ENCODE peak calls at places on chromosomes 3 and 15, in ten cellular contexts. R is stimulated activated CD4-positive, alpha-beta T cell treated with anti-CD3 and anti-CD28 coated beads, Interleukin-15, amount 100 ng/mL, for 1 hour; P is right cardiac atrium; J is mucosa of descending colon; W is SJSA1; X is central memory CD4-positive, alpha-beta T cell; Y is COR-L47; T is psoas muscle; B is astrocyte; M is HT1080. Q is an unnamed sample.

GRCh38 chr15:33310481-33311311 is at the start of gene RYR3:
- DNase-seq in T (peak), B (peak), M (no peak), R (no peak), W (no peak), J (no peak), X (no peak), Y (peak), P (no peak), Q (peak)

GRCh38 chr3:62955126-62955525 is 79.9 kb upstream of the CADPS start:
- DNase-seq in M (no peak), W (no peak), B (no peak), X (no peak), J (no peak), T (no peak), Y (no peak), P (no peak), R (no peak), Q (no peak)

GRCh38 chr3:71310595-71311319 is 272.8 kb downstream of the FOXP1 start:
- DNase-seq in Y (no peak), P (peak), J (no peak), W (peak), B (peak), X (no peak), T (peak), R (no peak), M (peak), Q (no peak)

GRCh38 chr15:39581501-39582285 is 814 bp downstream of the THBS1 start:
- DNase-seq in W (peak), X (no peak), M (peak), B (no peak), T (no peak), P (peak), J (peak), R (no peak), Y (no peak), Q (peak)

GRCh38 chr3:98440283-98440682 is 22.7 kb upstream of the OR5K1 start:
- DNase-seq in Y (no peak), P (no peak), J (no peak), B (no peak), W (no peak), X (no peak), M (no peak), T (no peak), R (no peak), Q (no peak)

GRCh38 chr15:100671858-100672543 is 69.6 kb downstream of the ASB7 start:
- DNase-seq in J (no peak), M (peak), W (peak), B (no peak), R (no peak), X (no peak), P (no peak), Y (no peak), T (no peak), Q (peak)

GRCh38 chr3:129119365-129120100 is 2.1 kb downstream of the RAB43 start:
- DNase-seq in R (no peak), W (no peak), J (peak), Y (no peak), M (no peak), B (no peak), P (no peak), X (no peak), T (no peak), Q (no peak)

GRCh38 chr3:127920738-127921137 is 5.7 kb downstream of the KBTBD12 start:
- DNase-seq in X (no peak), W (no peak), R (no peak), B (no peak), Y (no peak), J (no peak), T (no peak), P (no peak), M (no peak), Q (no peak)

GRCh38 chr3:111735271-111735758 is 123.8 kb upstream of the PHLDB2 start:
- DNase-seq in T (no peak), M (peak), J (no peak), P (no peak), W (peak), X (no peak), B (peak), R (no peak), Y (no peak), Q (peak)

GRCh38 chr3:2875699-2876098 is 234.5 kb downstream of the IL5RA start:
- DNase-seq in Y (no peak), R (no peak), T (no peak), W (no peak), P (no peak), B (no peak), X (no peak), M (no peak), J (no peak), Q (no peak)

GRCh38 chr15:70902105-70902504 is 9.5 kb downstream of the LRRC49 start:
- DNase-seq in Y (no peak), B (peak), R (no peak), M (peak), J (no peak), P (no peak), W (peak), X (no peak), T (no peak), Q (peak)

GRCh38 chr15:40511093-40511471 is 40.3 kb downstream of the CHST14 start:
- DNase-seq in X (peak), B (no peak), Y (no peak), T (no peak), M (no peak), W (no peak), P (no peak), R (no peak), J (no peak), Q (no peak)

GRCh38 chr15:39785139-39785538 is 2.5 kb upstream of the FSIP1 start:
- DNase-seq in Y (peak), W (no peak), J (no peak), T (no peak), X (no peak), M (no peak), P (no peak), R (no peak), B (no peak), Q (no peak)

GRCh38 chr15:70488002-70488605 is 275.3 kb downstream of the UACA start:
- DNase-seq in B (no peak), R (peak), M (peak), T (peak), J (no peak), Y (peak), W (peak), X (peak), P (peak), Q (peak)

GRCh38 chr15:63318344-63318743 is 40.9 kb downstream of the APH1B start:
- DNase-seq in W (no peak), M (no peak), J (no peak), P (no peak), R (no peak), X (no peak), Y (no peak), B (no peak), T (no peak), Q (no peak)

GRCh38 chr3:167855306-167855705 is 119.8 kb downstream of the SERPINI1 start:
- DNase-seq in M (no peak), J (no peak), Y (no peak), T (no peak), X (no peak), B (no peak), W (no peak), P (no peak), R (no peak), Q (no peak)

GRCh38 chr3:171711461-171711860 is 98.8 kb downstream of the PLD1 start:
- DNase-seq in B (peak), M (no peak), R (no peak), P (no peak), X (no peak), Y (no peak), T (no peak), W (no peak), J (no peak), Q (peak)

GRCh38 chr15:45457215-45457614 is 65.3 kb downstream of the SLC30A4 start:
- DNase-seq in R (no peak), X (no peak), W (no peak), B (no peak), P (no peak), M (no peak), T (no peak), J (no peak), Y (no peak), Q (no peak)

GRCh38 chr15:72302955-72303354 is 17.0 kb downstream of the CELF6 start:
- DNase-seq in T (no peak), Y (no peak), J (no peak), B (no peak), M (no peak), X (no peak), P (no peak), R (no peak), W (no peak), Q (peak)